ENCODE peak calls at places on chromosomes 6 and 20, in six cellular contexts. S, D, G, F, X and P are unnamed samples.

GRCh38 chr6:136341367-136341766 is 51.7 kb upstream of the BCLAF1 start:
- DNase-seq in G (no peak), X (no peak), S (no peak), D (no peak), F (no peak), P (no peak)

GRCh38 chr6:81326856-81327561 is 425.5 kb downstream of the TENT5A start:
- DNase-seq in G (no peak), F (no peak), S (no peak), D (peak), X (no peak), P (no peak)

GRCh38 chr6:13696226-13696625 is 15.4 kb downstream of the RANBP9 start:
- DNase-seq in D (no peak), G (no peak), S (peak), F (no peak), X (no peak), P (no peak)

GRCh38 chr20:19893356-19893755 is 123.8 kb upstream of the NAA20 start:
- DNase-seq in S (peak), F (no peak), D (no peak), X (no peak), G (no peak), P (no peak)

GRCh38 chr6:107683183-107683582 is 140.9 kb downstream of the SCML4 start:
- DNase-seq in F (no peak), S (no peak), G (no peak), X (no peak), D (no peak), P (no peak)

GRCh38 chr6:143450453-143451362 is at the start of the genes ADAT2 and PEX3:
- DNase-seq in X (peak), S (peak), F (peak), D (peak), G (peak), P (peak)

GRCh38 chr6:4506806-4507205 is 269.4 kb upstream of the CDYL start:
- DNase-seq in G (no peak), S (no peak), X (no peak), D (no peak), F (no peak), P (no peak)

GRCh38 chr20:51747182-51747911 is 20.8 kb downstream of the ATP9A start:
- DNase-seq in S (no peak), G (no peak), D (no peak), X (no peak), F (peak), P (no peak)

GRCh38 chr20:52410182-52410647 is 218.6 kb upstream of the ZFP64 start:
- DNase-seq in D (peak), S (no peak), F (peak), G (no peak), X (no peak), P (no peak)